ENCODE peak calls at places on chromosomes 1 and 21, in five cellular contexts. K, W, F, B and G are unnamed samples.

GRCh38 chr1:234535763-234536515 is 57.0 kb upstream of the TARBP1 start:
- DNase-seq in B (no peak), K (peak; percentile 69), W (peak; percentile 55), F (no peak), G (no peak)

GRCh38 chr1:214664656-214665433 is 61.9 kb downstream of the CENPF start:
- DNase-seq in K (no peak), B (no peak), F (no peak), W (no peak), G (no peak)

GRCh38 chr1:18175530-18176377 is 68.2 kb downstream of the IGSF21 start:
- DNase-seq in B (no peak), F (no peak), K (no peak), W (no peak), G (no peak)

GRCh38 chr21:16408280-16408669 is 678.5 kb downstream of the USP25 start:
- DNase-seq in B (no peak), F (no peak), K (no peak), W (no peak), G (no peak)

GRCh38 chr1:24416666-24417391 is 1.2 kb downstream of the NIPAL3 start:
- DNase-seq in K (no peak), W (no peak), F (no peak), B (peak; percentile 48), G (peak; percentile 46)

GRCh38 chr21:29938968-29939858 is 583 bp downstream of the GRIK1 start:
- DNase-seq in F (peak; percentile 26), K (no peak), W (no peak), B (no peak), G (no peak)

GRCh38 chr1:24351918-24352637 is 32.9 kb downstream of the GRHL3 start:
- DNase-seq in K (no peak), F (no peak), W (no peak), B (no peak), G (no peak)

GRCh38 chr1:59061876-59062275 is 235.0 kb upstream of the FGGY start:
- DNase-seq in F (no peak), B (no peak), K (peak; percentile 80), W (peak; percentile 56), G (no peak)

GRCh38 chr1:91885716-91886506 is at the start of gene TGFBR3:
- DNase-seq in W (peak; percentile 93), B (peak; percentile 70), F (peak; percentile 92), K (peak; percentile 95), G (peak; percentile 83)

GRCh38 chr1:5865774-5866173 is 126.5 kb downstream of the NPHP4 start:
- DNase-seq in K (no peak), B (no peak), F (no peak), W (no peak), G (no peak)
- H3K36me3 ChIP-seq in K (no peaks in the 10 kb centered on the region), B (peaks cover 23% of the 10 kb centered on the region), F (no peaks in the 10 kb centered on the region), W (no peaks in the 10 kb centered on the region), G (no peaks in the 10 kb centered on the region)

GRCh38 chr1:200962631-200963030 is 60.9 kb downstream of the KIF21B start:
- DNase-seq in K (no peak), W (no peak), F (no peak), B (no peak), G (no peak)

GRCh38 chr1:200958597-200958996 is 63.9 kb downstream of the INAVA start:
- DNase-seq in K (no peak), F (no peak), B (no peak), W (no peak), G (no peak)

GRCh38 chr1:200959341-200959985 is 64.1 kb downstream of the KIF21B start:
- DNase-seq in B (no peak), K (no peak), F (peak; percentile 34), W (no peak), G (no peak)

GRCh38 chr1:200960948-200961340 is 62.6 kb downstream of the KIF21B start:
- DNase-seq in F (no peak), K (no peak), W (no peak), B (no peak), G (no peak)

GRCh38 chr1:200960236-200960947 is 63.1 kb downstream of the KIF21B start:
- DNase-seq in F (no peak), K (no peak), B (no peak), W (no peak), G (no peak)
- TF ChIP-seq CTCF in F (no peak), K (no peak), B (no peak), W (no peak), G (no peak)

DNA sequence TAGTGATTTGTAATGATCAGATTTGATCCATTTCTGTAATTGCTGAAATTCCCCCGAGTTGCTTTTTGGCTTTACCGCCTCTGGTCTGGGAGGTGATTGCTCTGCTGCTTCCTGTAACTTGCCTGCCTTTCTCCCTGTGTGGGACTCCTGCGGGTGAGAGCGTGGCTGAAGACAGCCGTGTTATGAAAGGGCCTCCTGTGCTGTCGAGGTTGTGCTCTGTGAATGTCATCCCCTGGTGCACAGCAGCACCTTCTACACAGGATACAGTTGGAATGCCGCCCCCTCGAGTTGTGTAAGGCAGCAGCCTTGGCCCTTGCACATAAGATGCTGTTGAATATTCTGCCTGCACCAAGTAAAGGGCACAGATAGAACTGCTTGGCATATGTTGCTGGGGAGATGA is 5.9 kb downstream of the SOD1 start:
- DNase-seq in F (no peak), K (no peak), W (peak; percentile 29), B (peak; percentile 20), G (no peak)
- H3K4me1 ChIP-seq in F (no peaks in the 10 kb centered on the region), K (peaks cover 30% of the 10 kb centered on the region), W (peaks cover 31% of the 10 kb centered on the region), B (peaks cover 57% of the 10 kb centered on the region), G (no peaks in the 10 kb centered on the region)

DNA sequence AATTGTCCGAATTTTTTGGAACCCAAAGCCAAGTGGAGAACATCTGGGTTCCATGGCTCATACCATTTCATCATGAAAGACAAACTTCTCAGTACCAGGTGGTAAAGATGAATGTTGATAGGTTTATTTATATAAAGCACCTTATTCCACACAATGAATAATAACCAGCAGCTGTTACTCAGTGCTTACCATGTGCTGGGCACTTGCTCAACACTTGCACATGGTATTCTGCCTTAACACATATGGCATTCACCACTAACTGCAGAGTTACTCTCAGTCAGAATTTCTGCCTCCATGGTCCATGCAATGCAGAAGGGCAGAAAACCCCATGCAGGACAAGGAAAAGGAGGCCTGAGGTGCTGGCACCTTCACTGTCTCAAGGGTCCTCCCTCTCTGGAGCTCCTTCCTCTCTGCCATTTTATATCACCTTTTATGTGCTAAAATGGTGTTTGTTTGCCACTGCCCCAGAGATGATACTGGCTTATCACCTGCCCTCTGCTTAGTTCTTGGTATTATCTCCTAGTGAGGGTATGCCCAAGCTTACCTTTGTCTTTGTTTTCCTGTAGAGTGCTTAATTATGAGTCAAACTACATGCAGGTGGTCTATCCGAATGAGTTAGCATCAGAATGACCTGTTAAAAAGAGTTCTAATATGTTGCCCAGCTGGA is 76.7 kb upstream of the ZNF326 start:
- DNase-seq in F (no peak), K (no peak), W (no peak), B (no peak), G (no peak)
- H3K36me3 ChIP-seq in F (no peaks in the 10 kb centered on the region), K (no peaks in the 10 kb centered on the region), W (no peaks in the 10 kb centered on the region), B (peaks cover 10% of the 10 kb centered on the region), G (no peaks in the 10 kb centered on the region)

GRCh38 chr1:27508139-27508665 is 18.2 kb upstream of the WASF2 start:
- DNase-seq in F (no peak), K (no peak), W (no peak), B (peak; percentile 60), G (no peak)
- TF ChIP-seq CTCF in F (no peak), K (no peak), W (no peak), B (peak; percentile 57), G (no peak)

GRCh38 chr1:207847116-207847515 is 63.8 kb downstream of the CD34 start:
- DNase-seq in B (no peak), K (no peak), W (no peak), F (no peak), G (no peak)

GRCh38 chr1:207842506-207842905 is 68.4 kb downstream of the CD34 start:
- DNase-seq in K (no peak), F (no peak), W (no peak), B (no peak), G (peak; percentile 1)

GRCh38 chr1:207844374-207844773 is 66.6 kb downstream of the CD34 start:
- DNase-seq in F (no peak), B (no peak), K (no peak), W (no peak), G (no peak)

GRCh38 chr1:207848234-207848633 is 62.7 kb downstream of the CD34 start:
- DNase-seq in B (peak; percentile 76), W (peak; percentile 65), K (peak; percentile 66), F (no peak), G (peak; percentile 32)

DNA sequence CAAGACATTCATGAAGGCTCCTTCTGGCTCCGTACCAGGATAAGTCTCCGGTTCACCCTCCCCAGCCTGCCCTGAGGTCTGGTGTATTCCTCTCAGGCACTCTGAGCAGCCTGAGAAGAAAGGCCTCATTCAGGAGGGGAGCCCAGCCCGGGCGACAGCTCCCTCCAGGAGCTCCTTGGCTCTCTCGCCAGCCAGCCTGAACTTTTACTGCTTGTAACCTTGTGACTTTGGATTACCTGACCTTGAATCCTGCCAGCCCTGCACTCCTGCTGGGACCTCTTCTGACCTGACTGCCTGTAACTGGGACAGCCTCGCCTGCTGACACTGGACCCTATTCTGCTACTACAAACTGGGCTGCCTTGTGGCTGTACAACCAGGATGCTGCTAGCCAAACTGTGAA is 65.8 kb downstream of the CD34 start:
- DNase-seq in B (no peak), F (no peak), W (no peak), K (no peak), G (peak; percentile 2)
- H3K4me1 ChIP-seq in B (peaks cover 12% of the 10 kb centered on the region), F (no peaks in the 10 kb centered on the region), W (peaks cover 85% of the 10 kb centered on the region), K (peaks cover 3% of the 10 kb centered on the region), G (no peaks in the 10 kb centered on the region)

DNA sequence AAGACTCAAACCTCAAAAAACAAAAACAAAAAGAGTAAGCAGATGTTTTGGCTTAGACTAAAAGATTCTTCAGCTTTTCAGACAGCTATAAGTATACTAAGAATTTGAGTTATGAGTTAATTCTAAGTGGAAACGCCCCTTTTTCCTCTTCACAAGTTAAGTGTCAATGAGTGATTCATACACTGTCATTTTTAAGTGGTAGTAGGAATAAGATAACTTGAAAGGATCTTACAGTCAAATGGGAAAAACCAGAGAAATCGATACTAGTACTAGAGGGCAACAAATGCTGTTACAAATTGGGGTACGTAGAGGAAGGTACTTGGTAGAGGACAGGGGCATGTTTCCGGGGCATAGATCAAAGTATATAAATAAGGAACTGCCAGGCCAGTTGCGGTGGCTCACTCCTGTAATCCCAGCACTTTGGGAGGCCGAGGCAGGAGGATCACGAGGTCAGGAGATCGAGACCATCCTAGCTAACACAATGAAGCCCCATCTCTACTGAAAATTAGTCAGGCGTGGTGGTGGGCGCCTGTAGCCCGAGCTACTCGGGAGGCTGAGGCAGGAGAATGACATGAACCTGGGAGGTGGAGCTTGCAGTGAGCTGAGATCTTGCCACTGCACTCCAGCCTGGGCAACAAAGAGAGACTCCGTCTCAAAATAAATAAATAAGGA is 7.4 kb downstream of the H3-3A start:
- DNase-seq in K (no peak), F (no peak), B (no peak), W (no peak), G (no peak)
- H3K36me3 ChIP-seq in K (no peaks in the 10 kb centered on the region), F (peaks cover 68% of the 10 kb centered on the region), B (peaks cover 71% of the 10 kb centered on the region), W (no peaks in the 10 kb centered on the region), G (no peaks in the 10 kb centered on the region)

DNA sequence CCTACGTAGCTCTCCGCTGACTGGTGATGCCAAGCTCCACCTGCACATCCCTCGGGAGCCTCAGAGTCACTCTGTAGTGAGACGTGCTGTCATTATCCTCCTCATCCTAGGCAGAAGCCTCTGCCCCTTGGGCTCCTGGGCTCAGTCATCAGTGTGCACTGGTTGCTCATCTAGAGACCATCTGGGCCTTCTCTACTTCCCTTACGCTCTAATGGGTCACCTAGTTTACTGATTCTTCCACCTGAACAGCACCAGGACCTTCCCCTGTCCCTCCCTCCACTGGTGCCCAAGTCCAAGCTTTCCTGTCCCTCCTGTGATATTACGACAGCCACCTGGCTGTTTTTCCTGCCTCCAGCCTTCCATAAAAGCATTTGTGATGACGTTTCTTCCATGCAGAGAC is 136.1 kb upstream of the ERRFI1 start:
- DNase-seq in B (no peak), K (no peak), W (no peak), F (no peak), G (no peak)
- TF ChIP-seq CTCF in B (no peak), K (no peak), W (no peak), F (no peak), G (no peak)